ENCODE peak calls at places on chromosomes 4 and X, in four cellular contexts. H, U, O and A are unnamed samples.

GRCh38 chr4:143641406-143641805 is 59.1 kb downstream of the FREM3 start:
- DNase-seq in H (no peak), U (peak), O (no peak), A (no peak)

GRCh38 chrX:149570668-149571067 is 16.6 kb downstream of the MAGEA9B start:
- DNase-seq in H (no peak), U (peak), O (no peak), A (no peak)

GRCh38 chr4:177595413-177595812 is 153.2 kb upstream of the AGA start:
- DNase-seq in H (no peak), U (no peak), O (no peak), A (no peak)

GRCh38 chr4:155604718-155605601 is 61.7 kb upstream of the GUCY1A1 start:
- DNase-seq in H (no peak), U (peak), O (no peak), A (no peak)

GRCh38 chr4:186778134-186778533 is 54.5 kb upstream of the FAT1 start:
- DNase-seq in H (no peak), U (no peak), O (no peak), A (no peak)

GRCh38 chr4:68963389-68963788 is 11.8 kb upstream of the UGT2A3 start:
- DNase-seq in H (no peak), U (no peak), O (no peak), A (no peak)

GRCh38 chrX:108584617-108585211 is 145.1 kb downstream of the COL4A5 start:
- DNase-seq in H (no peak), U (no peak), O (no peak), A (no peak)

GRCh38 chr4:108772402-108772801 is 9.5 kb upstream of the ETNPPL start:
- DNase-seq in H (no peak), U (no peak), O (peak), A (no peak)

GRCh38 chr4:173253561-173253960 is 80.6 kb downstream of the HMGB2 start:
- DNase-seq in H (no peak), U (no peak), O (no peak), A (no peak)

DNA sequence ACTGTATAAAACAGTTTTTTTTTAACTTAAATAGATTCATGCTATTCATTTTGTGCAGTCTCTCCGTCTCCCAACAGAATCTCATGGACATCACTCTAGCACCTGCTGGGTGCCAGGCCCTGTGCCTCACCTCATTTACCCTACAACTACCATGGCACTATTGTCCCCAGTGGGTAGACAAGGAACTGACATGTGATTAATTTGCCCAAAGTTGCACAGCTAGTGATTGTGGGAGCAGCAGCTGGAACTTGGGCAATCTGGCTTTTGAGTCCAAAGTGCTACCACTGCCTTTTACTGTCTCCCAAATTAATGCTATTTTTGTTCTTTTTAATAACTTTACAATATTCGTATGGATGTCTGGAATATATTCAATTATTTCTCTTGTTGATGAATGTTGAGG is 11.2 kb upstream of the PGRMC2 start:
- DNase-seq in H (no peak), U (no peak), O (no peak), A (no peak)
- TF ChIP-seq CTCF in H (no peak), U (no peak), O (peak), A (no peak)

DNA sequence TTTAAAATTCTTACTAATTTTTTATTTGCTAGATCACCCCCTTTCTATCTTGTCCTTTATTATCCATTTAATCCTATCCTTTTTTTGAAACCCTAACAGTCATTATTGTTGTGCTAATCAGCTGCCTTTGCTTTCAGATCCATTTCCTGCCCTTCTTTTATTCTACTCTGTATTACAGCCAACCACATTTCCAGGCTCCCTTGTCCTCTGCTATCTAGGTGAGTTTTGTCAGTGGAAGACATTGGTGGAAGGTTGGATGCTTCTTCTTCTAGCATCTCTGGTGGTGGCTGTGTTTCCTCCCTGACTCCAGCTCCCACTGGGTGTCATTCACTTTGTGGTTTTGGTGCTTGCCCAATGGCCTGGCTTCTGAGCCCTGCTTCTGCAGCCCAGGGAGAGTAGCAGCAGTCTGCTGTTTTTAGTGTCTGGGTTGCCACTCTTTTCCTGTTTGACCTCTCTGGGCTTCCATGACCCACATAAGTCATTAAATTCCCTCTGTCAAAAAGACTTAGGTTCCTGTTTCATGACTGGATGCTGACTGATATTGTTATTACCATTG is 225.2 kb upstream of the PGRMC2 start:
- DNase-seq in H (no peak), U (peak), O (no peak), A (no peak)
- H3K4me3 ChIP-seq in H (no peak), U (no peak), O (no peak), A (no peak)

GRCh38 chr4:67480810-67481209 is 64.5 kb downstream of the CENPC start:
- DNase-seq in H (no peak), U (no peak), O (no peak), A (no peak)
- H3K27ac ChIP-seq in H (no peak), U (no peak), O (no peak), A (no peak)

GRCh38 chr4:47038263-47038662 is 6.9 kb downstream of the GABRB1 start:
- DNase-seq in H (no peak), U (no peak), O (no peak), A (no peak)

GRCh38 chr4:47031011-47031678 is at the start of gene GABRB1:
- DNase-seq in H (no peak), U (peak), O (peak), A (peak)

GRCh38 chr4:47031713-47032404 is 492 bp downstream of the GABRB1 start:
- DNase-seq in H (no peak), U (no peak), O (no peak), A (no peak)

DNA sequence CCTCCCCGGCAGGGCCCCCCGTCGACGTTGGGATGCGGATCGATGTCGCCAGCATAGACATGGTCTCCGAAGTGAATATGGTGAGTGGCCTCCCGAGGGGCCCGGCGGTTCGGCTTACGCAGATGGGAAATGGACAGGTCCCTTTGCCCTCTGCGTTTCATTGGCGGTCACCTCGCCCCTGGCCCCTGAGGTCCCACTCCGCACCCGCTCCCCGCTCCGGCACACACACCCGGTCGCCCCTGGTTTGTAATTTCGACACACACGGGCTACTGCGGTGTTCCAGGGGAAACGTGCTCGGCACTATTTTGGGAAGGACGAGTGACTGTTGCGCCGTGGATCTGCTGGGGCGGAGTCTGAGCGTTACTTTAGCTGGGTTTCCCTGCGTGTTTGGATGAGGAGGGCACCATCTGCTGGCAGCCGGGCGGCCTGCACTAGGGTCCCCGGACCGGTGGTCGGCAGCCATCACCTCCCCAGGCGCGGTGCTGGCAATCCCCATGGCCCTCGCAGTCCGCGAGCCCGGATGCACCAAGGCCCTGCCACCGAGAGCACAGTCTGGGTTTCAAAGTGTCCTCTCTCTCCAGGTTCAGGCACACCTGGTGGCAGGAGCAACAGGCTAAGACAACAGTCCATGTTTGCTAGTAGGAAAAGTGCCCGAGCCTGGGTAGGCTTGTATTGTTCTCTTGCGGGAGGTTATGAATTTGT is 1.2 kb downstream of the GABRB1 start:
- DNase-seq in H (no peak), U (peak), O (peak), A (peak)
- TF ChIP-seq CTCF in H (peak), U (peak), O (peak), A (peak)

DNA sequence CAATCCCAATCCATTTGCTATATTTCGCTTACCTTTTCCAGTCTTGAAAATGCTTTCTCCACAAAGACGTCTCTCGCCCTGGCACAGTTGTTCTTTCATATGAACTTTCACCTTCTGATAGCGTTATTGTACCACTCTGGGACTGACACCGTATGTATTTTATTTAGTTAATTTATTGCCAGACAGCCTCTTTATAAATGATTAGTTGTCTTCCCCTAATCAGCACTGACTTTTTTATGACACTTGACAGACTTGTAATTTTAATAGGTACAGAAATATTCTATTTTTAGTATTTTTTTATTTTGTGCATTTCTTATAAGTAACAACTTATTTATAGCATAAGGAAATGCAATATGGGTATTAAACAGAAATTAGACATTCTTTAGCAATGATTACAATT is at the start of gene GIMD1:
- DNase-seq in H (no peak), U (no peak), O (no peak), A (no peak)
- H3K4me3 ChIP-seq in H (no peak), U (no peak), O (no peak), A (no peak)